ENCODE peak calls at places on chromosomes 1 and 21, in nine cellular contexts. One of them, this sample, is unnamed.
A peak's percentile ranks its signal among the peaks of the same experiment; 100 is the strongest.

GRCh38 chr1:40861227-40862003 is 748 bp downstream of the CITED4 start:
- DNase-seq in fibroblast of lung: peak; percentile 58
- DNase-seq in adrenal gland: peak; percentile 63
- DNase-seq in Peyer's patch: peak; percentile 18
- DNase-seq in GM10248: no peak
- DNase-seq in HepG2: no peak
- DNase-seq in RWPE1: peak; percentile 23
- DNase-seq in ascending aorta: no peak
- DNase-seq in CD4-positive, alpha-beta T cell: no peak
- DNase-seq in this sample: peak; percentile 56

GRCh38 chr1:177609953-177610352 is 359.9 kb downstream of the SEC16B start:
- DNase-seq in fibroblast of lung: no peak
- DNase-seq in adrenal gland: no peak
- DNase-seq in Peyer's patch: no peak
- DNase-seq in GM10248: no peak
- DNase-seq in HepG2: no peak
- DNase-seq in RWPE1: no peak
- DNase-seq in ascending aorta: no peak
- DNase-seq in CD4-positive, alpha-beta T cell: no peak
- DNase-seq in this sample: no peak

GRCh38 chr1:36301220-36301619 is 4.9 kb upstream of the SH3D21 start:
- DNase-seq in fibroblast of lung: no peak
- DNase-seq in adrenal gland: no peak
- DNase-seq in Peyer's patch: no peak
- DNase-seq in GM10248: no peak
- DNase-seq in HepG2: no peak
- DNase-seq in RWPE1: no peak
- DNase-seq in ascending aorta: no peak
- DNase-seq in CD4-positive, alpha-beta T cell: no peak
- DNase-seq in this sample: no peak

GRCh38 chr1:20426923-20427322 is 59.1 kb downstream of the CAMK2N1 start:
- DNase-seq in fibroblast of lung: peak; percentile 93
- DNase-seq in adrenal gland: no peak
- DNase-seq in Peyer's patch: no peak
- DNase-seq in GM10248: no peak
- DNase-seq in HepG2: peak; percentile 8
- DNase-seq in RWPE1: peak; percentile 75
- DNase-seq in ascending aorta: no peak
- DNase-seq in CD4-positive, alpha-beta T cell: no peak
- DNase-seq in this sample: no peak

GRCh38 chr1:39196244-39197215 is 8.0 kb upstream of the MACF1 start:
- DNase-seq in fibroblast of lung: peak; percentile 79
- DNase-seq in adrenal gland: no peak
- DNase-seq in Peyer's patch: peak; percentile 43
- DNase-seq in GM10248: peak; percentile 41
- DNase-seq in HepG2: no peak
- DNase-seq in RWPE1: no peak
- DNase-seq in ascending aorta: no peak
- DNase-seq in CD4-positive, alpha-beta T cell: peak; percentile 53
- DNase-seq in this sample: peak; percentile 54

GRCh38 chr1:160993544-160993943 is 27.4 kb downstream of the F11R start:
- DNase-seq in fibroblast of lung: peak; percentile 59
- DNase-seq in adrenal gland: peak; percentile 37
- DNase-seq in Peyer's patch: no peak
- DNase-seq in GM10248: no peak
- DNase-seq in HepG2: peak; percentile 33
- DNase-seq in RWPE1: peak; percentile 36
- DNase-seq in ascending aorta: no peak
- DNase-seq in CD4-positive, alpha-beta T cell: no peak
- DNase-seq in this sample: no peak

GRCh38 chr1:15173863-15174614 is 20.5 kb downstream of the TMEM51 start:
- DNase-seq in fibroblast of lung: peak; percentile 30
- DNase-seq in adrenal gland: no peak
- DNase-seq in Peyer's patch: no peak
- DNase-seq in GM10248: no peak
- DNase-seq in HepG2: peak; percentile 78
- DNase-seq in RWPE1: no peak
- DNase-seq in ascending aorta: no peak
- DNase-seq in CD4-positive, alpha-beta T cell: no peak
- DNase-seq in this sample: no peak

GRCh38 chr1:14662116-14662515 is 63.6 kb downstream of the KAZN start:
- DNase-seq in fibroblast of lung: no peak
- DNase-seq in adrenal gland: no peak
- DNase-seq in Peyer's patch: no peak
- DNase-seq in GM10248: no peak
- DNase-seq in HepG2: no peak
- DNase-seq in RWPE1: no peak
- DNase-seq in ascending aorta: no peak
- DNase-seq in CD4-positive, alpha-beta T cell: no peak
- DNase-seq in this sample: no peak

GRCh38 chr1:70818391-70818790 is 229.2 kb downstream of the PTGER3 start:
- DNase-seq in fibroblast of lung: peak; percentile 1
- DNase-seq in adrenal gland: no peak
- DNase-seq in Peyer's patch: no peak
- DNase-seq in GM10248: no peak
- DNase-seq in HepG2: no peak
- DNase-seq in RWPE1: no peak
- DNase-seq in ascending aorta: no peak
- DNase-seq in CD4-positive, alpha-beta T cell: no peak
- DNase-seq in this sample: no peak

GRCh38 chr1:158916085-158916484 is 15.3 kb upstream of the PYHIN1 start:
- DNase-seq in fibroblast of lung: no peak
- DNase-seq in adrenal gland: no peak
- DNase-seq in Peyer's patch: no peak
- DNase-seq in GM10248: no peak
- DNase-seq in HepG2: no peak
- DNase-seq in RWPE1: no peak
- DNase-seq in ascending aorta: no peak
- DNase-seq in CD4-positive, alpha-beta T cell: no peak
- DNase-seq in this sample: no peak

GRCh38 chr1:2229032-2229920 is 1.2 kb downstream of the SKI start:
- DNase-seq in fibroblast of lung: peak; percentile 67
- DNase-seq in adrenal gland: peak; percentile 88
- DNase-seq in Peyer's patch: peak; percentile 73
- DNase-seq in GM10248: peak; percentile 56
- DNase-seq in HepG2: no peak
- DNase-seq in RWPE1: peak; percentile 20
- DNase-seq in ascending aorta: no peak
- DNase-seq in CD4-positive, alpha-beta T cell: peak; percentile 49
- DNase-seq in this sample: peak; percentile 75

GRCh38 chr1:165114022-165114888 is 242.3 kb downstream of the LMX1A start:
- DNase-seq in fibroblast of lung: peak; percentile 22
- DNase-seq in adrenal gland: peak; percentile 64
- DNase-seq in Peyer's patch: peak; percentile 16
- DNase-seq in GM10248: no peak
- DNase-seq in HepG2: peak; percentile 35
- DNase-seq in RWPE1: peak; percentile 32
- DNase-seq in ascending aorta: no peak
- DNase-seq in CD4-positive, alpha-beta T cell: no peak
- DNase-seq in this sample: peak; percentile 20

GRCh38 chr1:200090252-200091159 is 63.0 kb downstream of the NR5A2 start:
- DNase-seq in fibroblast of lung: peak; percentile 19
- DNase-seq in adrenal gland: no peak
- DNase-seq in Peyer's patch: no peak
- DNase-seq in GM10248: no peak
- DNase-seq in HepG2: peak; percentile 15
- DNase-seq in RWPE1: no peak
- DNase-seq in ascending aorta: no peak
- DNase-seq in CD4-positive, alpha-beta T cell: no peak
- DNase-seq in this sample: no peak

GRCh38 chr1:52963101-52963500 is 36.0 kb downstream of the SCP2 start:
- DNase-seq in fibroblast of lung: no peak
- DNase-seq in adrenal gland: no peak
- DNase-seq in Peyer's patch: no peak
- DNase-seq in GM10248: no peak
- DNase-seq in HepG2: no peak
- DNase-seq in RWPE1: no peak
- DNase-seq in ascending aorta: no peak
- DNase-seq in CD4-positive, alpha-beta T cell: no peak
- DNase-seq in this sample: no peak

GRCh38 chr21:37219766-37220432 is 47.2 kb downstream of the VPS26C start:
- DNase-seq in fibroblast of lung: peak; percentile 31
- DNase-seq in adrenal gland: no peak
- DNase-seq in Peyer's patch: peak; percentile 26
- DNase-seq in GM10248: no peak
- DNase-seq in HepG2: no peak
- DNase-seq in RWPE1: no peak
- DNase-seq in ascending aorta: no peak
- DNase-seq in CD4-positive, alpha-beta T cell: no peak
- DNase-seq in this sample: no peak

GRCh38 chr1:119330062-119330939 is 38.3 kb upstream of the HAO2 start:
- DNase-seq in fibroblast of lung: peak; percentile 19
- DNase-seq in adrenal gland: no peak
- DNase-seq in Peyer's patch: no peak
- DNase-seq in GM10248: no peak
- DNase-seq in HepG2: no peak
- DNase-seq in RWPE1: no peak
- DNase-seq in ascending aorta: no peak
- DNase-seq in CD4-positive, alpha-beta T cell: no peak
- DNase-seq in this sample: no peak
- TF ChIP-seq CTCF in fibroblast of lung: no peak
- TF ChIP-seq CTCF in adrenal gland: no peak
- TF ChIP-seq CTCF in Peyer's patch: no peak
- TF ChIP-seq CTCF in GM10248: no peak
- TF ChIP-seq CTCF in HepG2: no peak
- TF ChIP-seq CTCF in RWPE1: no peak
- TF ChIP-seq CTCF in ascending aorta: no peak
- TF ChIP-seq CTCF in CD4-positive, alpha-beta T cell: no peak
- TF ChIP-seq CTCF in this sample: no peak

GRCh38 chr1:46334030-46334384 is 6.6 kb upstream of the NSUN4 start:
- DNase-seq in fibroblast of lung: no peak
- DNase-seq in adrenal gland: no peak
- DNase-seq in Peyer's patch: no peak
- DNase-seq in GM10248: no peak
- DNase-seq in HepG2: no peak
- DNase-seq in RWPE1: no peak
- DNase-seq in ascending aorta: no peak
- DNase-seq in CD4-positive, alpha-beta T cell: no peak
- DNase-seq in this sample: no peak

GRCh38 chr1:46333300-46334029 is 7.1 kb upstream of the NSUN4 start:
- DNase-seq in fibroblast of lung: peak; percentile 30
- DNase-seq in adrenal gland: peak; percentile 59
- DNase-seq in Peyer's patch: no peak
- DNase-seq in GM10248: peak; percentile 48
- DNase-seq in HepG2: peak; percentile 63
- DNase-seq in RWPE1: peak; percentile 34
- DNase-seq in ascending aorta: no peak
- DNase-seq in CD4-positive, alpha-beta T cell: no peak
- DNase-seq in this sample: peak; percentile 50
- TF ChIP-seq CTCF in fibroblast of lung: peak; percentile 5
- TF ChIP-seq CTCF in adrenal gland: peak; percentile 51
- TF ChIP-seq CTCF in Peyer's patch: no peak
- TF ChIP-seq CTCF in GM10248: peak; percentile 45
- TF ChIP-seq CTCF in HepG2: peak; percentile 70
- TF ChIP-seq CTCF in RWPE1: no peak
- TF ChIP-seq CTCF in ascending aorta: no peak
- TF ChIP-seq CTCF in CD4-positive, alpha-beta T cell: no peak
- TF ChIP-seq CTCF in this sample: peak; percentile 56

GRCh38 chr1:212917858-212918257 is 32.5 kb upstream of the VASH2 start:
- DNase-seq in fibroblast of lung: no peak
- DNase-seq in adrenal gland: no peak
- DNase-seq in Peyer's patch: no peak
- DNase-seq in GM10248: no peak
- DNase-seq in HepG2: no peak
- DNase-seq in RWPE1: no peak
- DNase-seq in ascending aorta: no peak
- DNase-seq in CD4-positive, alpha-beta T cell: no peak
- DNase-seq in this sample: no peak

GRCh38 chr1:212916395-212917133 is 33.8 kb upstream of the VASH2 start:
- DNase-seq in fibroblast of lung: peak; percentile 63
- DNase-seq in adrenal gland: peak; percentile 5
- DNase-seq in Peyer's patch: no peak
- DNase-seq in GM10248: peak; percentile 51
- DNase-seq in HepG2: peak; percentile 50
- DNase-seq in RWPE1: no peak
- DNase-seq in ascending aorta: no peak
- DNase-seq in CD4-positive, alpha-beta T cell: no peak
- DNase-seq in this sample: no peak

GRCh38 chr1:212914789-212915188 is 35.6 kb upstream of the VASH2 start:
- DNase-seq in fibroblast of lung: no peak
- DNase-seq in adrenal gland: no peak
- DNase-seq in Peyer's patch: no peak
- DNase-seq in GM10248: no peak
- DNase-seq in HepG2: no peak
- DNase-seq in RWPE1: no peak
- DNase-seq in ascending aorta: no peak
- DNase-seq in CD4-positive, alpha-beta T cell: no peak
- DNase-seq in this sample: no peak

GRCh38 chr1:212917134-212917485 is 33.2 kb upstream of the VASH2 start:
- DNase-seq in fibroblast of lung: no peak
- DNase-seq in adrenal gland: no peak
- DNase-seq in Peyer's patch: no peak
- DNase-seq in GM10248: no peak
- DNase-seq in HepG2: no peak
- DNase-seq in RWPE1: no peak
- DNase-seq in ascending aorta: no peak
- DNase-seq in CD4-positive, alpha-beta T cell: no peak
- DNase-seq in this sample: no peak

GRCh38 chr1:212915245-212916091 is 34.9 kb upstream of the VASH2 start:
- DNase-seq in fibroblast of lung: peak; percentile 51
- DNase-seq in adrenal gland: peak; percentile 55
- DNase-seq in Peyer's patch: no peak
- DNase-seq in GM10248: no peak
- DNase-seq in HepG2: peak; percentile 50
- DNase-seq in RWPE1: no peak
- DNase-seq in ascending aorta: no peak
- DNase-seq in CD4-positive, alpha-beta T cell: no peak
- DNase-seq in this sample: no peak
- TF ChIP-seq CTCF in fibroblast of lung: peak; percentile 41
- TF ChIP-seq CTCF in adrenal gland: peak; percentile 31
- TF ChIP-seq CTCF in Peyer's patch: no peak
- TF ChIP-seq CTCF in GM10248: peak; percentile 21
- TF ChIP-seq CTCF in HepG2: peak; percentile 82
- TF ChIP-seq CTCF in RWPE1: no peak
- TF ChIP-seq CTCF in ascending aorta: no peak
- TF ChIP-seq CTCF in CD4-positive, alpha-beta T cell: no peak
- TF ChIP-seq CTCF in this sample: peak; percentile 42

DNA sequence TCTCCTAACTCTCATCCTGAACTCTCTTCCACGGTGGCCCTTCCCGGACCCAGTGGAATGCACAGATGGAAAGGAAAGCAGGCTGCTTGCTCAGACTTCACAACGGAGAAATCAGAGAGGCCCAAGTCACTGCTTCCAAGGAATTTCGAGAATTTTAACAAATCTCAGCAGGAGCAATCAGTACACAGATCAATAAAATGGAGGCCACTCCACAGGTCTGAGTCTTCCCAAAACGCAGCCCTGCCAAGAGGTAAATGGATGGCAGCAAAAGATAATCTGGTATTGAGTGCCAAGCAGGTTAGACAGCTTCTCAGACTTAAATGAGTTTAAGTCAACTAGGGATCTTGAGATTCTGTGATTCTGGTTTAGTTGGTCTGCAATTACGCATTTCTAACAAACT is 81.1 kb upstream of the TIAM1 start:
- DNase-seq in fibroblast of lung: no peak
- DNase-seq in adrenal gland: no peak
- DNase-seq in Peyer's patch: no peak
- DNase-seq in GM10248: no peak
- DNase-seq in HepG2: no peak
- DNase-seq in RWPE1: no peak
- DNase-seq in ascending aorta: no peak
- DNase-seq in CD4-positive, alpha-beta T cell: no peak
- DNase-seq in this sample: no peak
- TF ChIP-seq CTCF in fibroblast of lung: no peak
- TF ChIP-seq CTCF in adrenal gland: no peak
- TF ChIP-seq CTCF in Peyer's patch: no peak
- TF ChIP-seq CTCF in GM10248: no peak
- TF ChIP-seq CTCF in HepG2: no peak
- TF ChIP-seq CTCF in RWPE1: no peak
- TF ChIP-seq CTCF in ascending aorta: no peak
- TF ChIP-seq CTCF in CD4-positive, alpha-beta T cell: no peak
- TF ChIP-seq CTCF in this sample: no peak